ENCODE peak calls at places on chromosomes 6 and 20, in five cellular contexts. T, J, Z, K and L are unnamed samples.

GRCh38 chr6:73657201-73657600 is 3.4 kb upstream of the SLC17A5 start:
- DNase-seq in T (no peak), K (no peak), Z (no peak), J (no peak), L (no peak)

GRCh38 chr6:102841055-102841454 is 1447.5 kb downstream of the GRIK2 start:
- DNase-seq in Z (no peak), K (no peak), T (no peak), J (no peak), L (no peak)

GRCh38 chr6:131281471-131282270 is 146.4 kb downstream of the AKAP7 start:
- DNase-seq in J (peak), T (peak), K (peak), Z (no peak), L (no peak)

GRCh38 chr6:84618836-84619235 is 145.6 kb downstream of the TBX18 start:
- DNase-seq in J (peak), T (no peak), K (no peak), Z (no peak), L (no peak)

GRCh38 chr6:167141667-167142432 is 15.9 kb downstream of the GPR31 start:
- DNase-seq in Z (peak), J (no peak), K (peak), T (no peak), L (no peak)

GRCh38 chr6:91387290-91388062 is 800.6 kb upstream of the MAP3K7 start:
- DNase-seq in T (no peak), J (no peak), Z (no peak), K (no peak), L (no peak)

GRCh38 chr20:25669826-25670422 is 26.7 kb downstream of the ZNF337 start:
- DNase-seq in J (peak), T (no peak), K (no peak), Z (peak), L (no peak)

GRCh38 chr20:19338960-19339359 is 126.5 kb downstream of the SLC24A3 start:
- DNase-seq in J (no peak), Z (no peak), T (no peak), K (no peak), L (no peak)

GRCh38 chr6:110708295-110708965 is 106.8 kb downstream of the CDK19 start:
- DNase-seq in J (peak), K (no peak), T (no peak), Z (no peak), L (no peak)

GRCh38 chr6:12474167-12475140 is 184.3 kb downstream of the EDN1 start:
- DNase-seq in T (no peak), Z (no peak), K (no peak), J (no peak), L (no peak)

GRCh38 chr20:46458891-46459750 is 52.7 kb upstream of the ELMO2 start:
- DNase-seq in K (no peak), T (no peak), Z (no peak), J (no peak), L (no peak)

GRCh38 chr6:41655706-41656668 is 17.7 kb downstream of the MDFI start:
- DNase-seq in K (no peak), T (no peak), J (peak), Z (no peak), L (no peak)

GRCh38 chr6:44004625-44005506 is 122.4 kb downstream of the MRPL14 start:
- DNase-seq in Z (peak), T (no peak), K (peak), J (peak), L (no peak)
- TF ChIP-seq CTCF in Z (peak), T (no peak), K (no peak), J (peak), L (peak)

GRCh38 chr20:58228103-58228483 is 360 bp downstream of the ANKRD60 start:
- DNase-seq in J (peak), Z (no peak), K (no peak), T (no peak), L (no peak)
- H3K4me3 ChIP-seq in J (peak), Z (no peak), K (no peak), T (no peak), L (no peak)

GRCh38 chr6:127515234-127515793 is 3.8 kb downstream of the MTCL3 start:
- DNase-seq in J (no peak), Z (no peak), K (no peak), T (no peak), L (no peak)
- TF ChIP-seq CTCF in J (peak), Z (no peak), K (no peak), T (no peak), L (no peak)

GRCh38 chr20:24060851-24061590 is 72.4 kb upstream of the GGTLC1 start:
- DNase-seq in K (no peak), J (no peak), T (no peak), Z (no peak), L (no peak)

GRCh38 chr20:24066075-24066700 is 77.6 kb upstream of the GGTLC1 start:
- DNase-seq in T (no peak), Z (no peak), K (no peak), J (no peak), L (no peak)

GRCh38 chr20:24064092-24064491 is 75.5 kb upstream of the GGTLC1 start:
- DNase-seq in T (no peak), Z (no peak), J (no peak), K (no peak), L (no peak)

GRCh38 chr20:24064915-24065314 is 76.3 kb upstream of the GGTLC1 start:
- DNase-seq in Z (no peak), T (no peak), K (no peak), J (no peak), L (no peak)

DNA sequence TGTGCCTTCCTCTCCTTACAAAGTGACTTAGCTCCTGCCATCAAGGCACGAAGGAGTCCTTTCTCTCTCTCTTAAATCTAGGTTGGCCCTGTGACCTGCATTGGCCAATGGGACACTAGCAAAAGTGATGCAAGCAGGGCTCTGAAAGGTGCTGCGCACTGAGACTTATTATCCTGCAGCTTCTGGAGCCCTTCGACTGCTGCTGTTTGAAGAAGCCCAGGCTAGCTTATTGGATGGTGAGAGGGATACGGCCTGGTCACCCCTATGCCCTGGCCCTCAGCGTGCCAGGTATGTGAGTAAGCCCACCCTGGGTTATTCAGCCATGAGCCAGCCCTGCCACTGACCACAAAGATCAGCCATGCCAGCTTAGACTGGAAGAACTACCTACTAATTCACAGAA is 74.5 kb upstream of the GGTLC1 start:
- DNase-seq in Z (no peak), J (no peak), T (no peak), K (no peak), L (no peak)
- H3K4me3 ChIP-seq in Z (no peak), J (no peak), T (no peak), K (no peak), L (no peak)

GRCh38 chr6:285030-285771 is 7.1 kb upstream of the DUSP22 start:
- DNase-seq in Z (no peak), T (no peak), J (no peak), K (no peak), L (no peak)
- TF ChIP-seq CTCF in Z (no peak), T (no peak), J (no peak), K (no peak), L (no peak)

DNA sequence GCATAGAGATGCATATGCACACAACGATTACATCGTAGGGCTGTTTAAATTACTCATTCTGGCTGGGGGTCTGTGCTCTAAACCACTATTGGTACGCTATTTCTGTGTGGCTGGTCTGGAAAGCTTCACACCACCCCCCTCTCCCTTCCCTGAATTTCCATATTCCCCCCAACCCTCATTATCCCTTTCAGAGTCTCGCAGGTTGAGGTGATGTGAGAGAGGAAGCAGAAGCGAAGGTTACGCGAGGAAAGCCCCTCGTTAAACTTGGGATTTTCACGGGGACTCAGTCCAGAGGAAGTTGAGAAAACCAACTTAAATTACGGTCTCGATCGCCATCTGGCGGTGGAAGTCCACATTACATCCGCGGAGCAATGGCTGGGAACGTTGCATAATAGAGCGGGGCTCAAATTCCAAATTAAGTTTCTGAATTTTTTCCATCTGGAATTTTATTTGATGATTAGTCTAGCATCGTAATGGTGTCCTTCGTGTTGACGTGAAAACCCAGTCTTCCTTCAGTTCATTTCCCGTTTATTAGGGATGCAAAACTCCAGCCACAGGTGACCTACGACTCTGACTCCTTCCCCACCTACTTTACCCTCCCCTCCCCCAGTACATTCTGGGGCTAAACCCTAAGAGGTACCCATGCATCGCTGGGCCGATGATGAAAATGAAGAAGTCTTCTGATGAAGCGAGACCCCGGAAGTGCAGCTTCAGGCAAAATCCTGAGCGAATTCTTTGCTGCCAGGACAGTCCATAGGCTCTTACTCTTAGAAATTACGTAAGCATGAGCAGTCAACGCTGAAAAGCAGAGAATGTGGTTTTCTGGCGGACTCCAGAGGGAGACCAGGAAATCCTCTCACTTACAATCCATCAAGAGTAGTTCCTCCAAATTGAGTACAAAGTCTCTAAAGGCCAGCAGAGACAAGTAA is 19.7 kb downstream of the HLA-DOB start:
- DNase-seq in K (peak), T (peak), Z (peak), J (peak), L (no peak)
- H3K4me3 ChIP-seq in K (peak), T (no peak), Z (peak), J (peak), L (peak)

GRCh38 chr6:159968295-159969203 is at the start of gene IGF2R:
- DNase-seq in T (peak), J (peak), K (peak), Z (peak), L (peak)
- TF ChIP-seq CTCF in T (no peak), J (peak), K (no peak), Z (no peak), L (no peak)